ENCODE peak calls at places on chromosomes 6 and 20, in four cellular contexts. N, W, H and J are unnamed samples.

GRCh38 chr6:113980937-113981554 is 10.1 kb upstream of the HDAC2 start:
- DNase-seq in H (no peak), W (no peak), N (no peak), J (no peak)

GRCh38 chr20:17822039-17822438 is 122.3 kb downstream of the BANF2 start:
- DNase-seq in H (no peak), N (no peak), W (no peak), J (no peak)

GRCh38 chr6:169620171-169621125 is 81.4 kb downstream of the WDR27 start:
- DNase-seq in H (no peak), W (no peak), N (no peak), J (no peak)

GRCh38 chr6:38261626-38262025 is 378.1 kb downstream of the BTBD9 start:
- DNase-seq in H (no peak), W (no peak), N (no peak), J (no peak)

GRCh38 chr6:26022166-26022510 is 59.5 kb downstream of the TRIM38 start:
- DNase-seq in H (peak; percentile 47), W (peak; percentile 15), N (no peak), J (no peak)

GRCh38 chr6:35185971-35186370 is 27.8 kb upstream of the SCUBE3 start:
- DNase-seq in H (no peak), W (no peak), N (no peak), J (no peak)

GRCh38 chr20:1900321-1900791 is 5.1 kb downstream of the SIRPA start:
- DNase-seq in H (no peak), W (no peak), N (peak; percentile 47), J (no peak)

GRCh38 chr6:128350416-128351254 is 169.8 kb downstream of the PTPRK start:
- DNase-seq in H (no peak), N (no peak), W (no peak), J (no peak)

GRCh38 chr20:19317240-19318069 is 105.0 kb downstream of the SLC24A3 start:
- DNase-seq in W (no peak), H (no peak), N (no peak), J (no peak)

GRCh38 chr20:35004051-35004725 is 48.5 kb downstream of the MYH7B start:
- DNase-seq in N (no peak), H (no peak), W (no peak), J (no peak)

GRCh38 chr6:102389994-102390393 is 996.5 kb downstream of the GRIK2 start:
- DNase-seq in H (no peak), W (no peak), N (no peak), J (no peak)

GRCh38 chr6:167564416-167565250 is 239.7 kb downstream of the TTLL2 start:
- DNase-seq in W (no peak), N (no peak), H (no peak), J (no peak)

GRCh38 chr6:111872521-111873177 is 603 bp downstream of the FYN start:
- DNase-seq in W (no peak), N (no peak), H (peak; percentile 37), J (no peak)

GRCh38 chr6:168012431-168013249 is 15.2 kb downstream of the KIF25 start:
- DNase-seq in W (no peak), H (no peak), N (no peak), J (no peak)

GRCh38 chr6:122817362-122817761 is 28.3 kb downstream of the SMPDL3A start:
- DNase-seq in W (no peak), H (no peak), N (no peak), J (no peak)

GRCh38 chr6:53671111-53671510 is 5.6 kb upstream of the KLHL31 start:
- DNase-seq in W (no peak), H (no peak), N (no peak), J (no peak)

GRCh38 chr6:90940812-90941481 is 354.1 kb upstream of the MAP3K7 start:
- DNase-seq in N (peak; percentile 4), H (no peak), W (peak; percentile 26), J (peak; percentile 90)

GRCh38 chr6:168196881-168197635 is 118.0 kb upstream of the FRMD1 start:
- DNase-seq in N (no peak), H (no peak), W (no peak), J (no peak)

GRCh38 chr20:46330072-46330763 is 21.9 kb upstream of the CDH22 start:
- DNase-seq in H (no peak), W (no peak), N (no peak), J (no peak)

GRCh38 chr20:63258826-63259225 is 4.6 kb upstream of the NKAIN4 start:
- DNase-seq in N (no peak), W (no peak), H (no peak), J (no peak)